ENCODE peak calls at places on chromosome 15, in four cellular contexts. One of them, this sample, is unnamed. For H3K4me1 and H3K27me3, the result is how much of the 10 kb centered on the place peaks cover.

GRCh38 chr15:31511707-31512310 is 185.2 kb downstream of the KLF13 start:
- DNase-seq in hepatocyte: no peak
- DNase-seq in heart right ventricle: no peak
- DNase-seq in aorta: no peak
- DNase-seq in this sample: no peak

GRCh38 chr15:27454281-27455060 is 483.5 kb downstream of the GABRG3 start:
- DNase-seq in aorta: no peak
- DNase-seq in hepatocyte: peak
- DNase-seq in heart right ventricle: no peak
- DNase-seq in this sample: no peak

GRCh38 chr15:93019971-93020370 is 69.0 kb downstream of the RGMA start:
- DNase-seq in hepatocyte: no peak
- DNase-seq in aorta: no peak
- DNase-seq in heart right ventricle: no peak
- DNase-seq in this sample: no peak

GRCh38 chr15:50017522-50017921 is 101.5 kb downstream of the ATP8B4 start:
- DNase-seq in hepatocyte: no peak
- DNase-seq in heart right ventricle: no peak
- DNase-seq in aorta: no peak
- DNase-seq in this sample: no peak

GRCh38 chr15:36818260-36818659 is 238.8 kb downstream of the CDIN1 start:
- DNase-seq in aorta: no peak
- DNase-seq in heart right ventricle: no peak
- DNase-seq in hepatocyte: no peak
- DNase-seq in this sample: no peak

GRCh38 chr15:65233651-65234050 is 22.4 kb upstream of the CILP start:
- DNase-seq in aorta: no peak
- DNase-seq in heart right ventricle: no peak
- DNase-seq in hepatocyte: no peak
- DNase-seq in this sample: no peak

GRCh38 chr15:38726187-38726586 is 161.6 kb upstream of the RASGRP1 start:
- DNase-seq in hepatocyte: no peak
- DNase-seq in aorta: no peak
- DNase-seq in heart right ventricle: no peak
- DNase-seq in this sample: no peak

GRCh38 chr15:40590635-40591105 is 3.4 kb upstream of the KNL1 start:
- DNase-seq in heart right ventricle: no peak
- DNase-seq in hepatocyte: peak
- DNase-seq in aorta: no peak
- DNase-seq in this sample: no peak

GRCh38 chr15:41829959-41830646 is 2.2 kb downstream of the JMJD7 start:
- DNase-seq in heart right ventricle: no peak
- DNase-seq in aorta: no peak
- DNase-seq in hepatocyte: no peak
- DNase-seq in this sample: no peak

GRCh38 chr15:32688151-32688639 is 29.6 kb upstream of the GREM1 start:
- DNase-seq in hepatocyte: peak
- DNase-seq in heart right ventricle: no peak
- DNase-seq in aorta: no peak
- DNase-seq in this sample: peak

GRCh38 chr15:99239545-99240198 is 9.7 kb downstream of the TTC23 start:
- DNase-seq in heart right ventricle: no peak
- DNase-seq in hepatocyte: no peak
- DNase-seq in aorta: no peak
- DNase-seq in this sample: no peak

GRCh38 chr15:90232196-90232595 is 1.5 kb downstream of the CIB1 start:
- DNase-seq in hepatocyte: no peak
- DNase-seq in heart right ventricle: no peak
- DNase-seq in aorta: no peak
- DNase-seq in this sample: no peak
- H3K4me1 ChIP-seq in hepatocyte: under half
- H3K4me1 ChIP-seq in heart right ventricle: under half
- H3K4me1 ChIP-seq in aorta: under half
- H3K4me1 ChIP-seq in this sample: under half

DNA sequence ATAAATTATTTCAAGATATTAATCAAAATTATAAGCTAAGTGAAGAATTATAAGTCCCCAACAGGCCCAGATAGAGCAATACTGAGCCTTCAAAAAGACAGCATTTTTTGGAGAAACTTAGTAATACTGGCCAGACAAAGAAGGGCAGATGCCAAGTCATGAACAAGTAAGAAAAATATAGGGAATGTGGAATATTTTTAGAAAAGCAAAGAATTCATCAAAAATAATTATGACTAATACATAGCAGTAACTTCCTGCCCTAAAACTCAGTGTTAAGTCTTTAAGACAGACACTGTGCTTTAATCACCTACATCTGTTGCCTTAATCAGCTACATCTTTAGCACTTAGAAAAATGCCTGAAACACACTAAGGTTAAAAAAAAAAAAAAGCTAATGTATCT is 31.2 kb downstream of the DPH6 start:
- DNase-seq in heart right ventricle: no peak
- DNase-seq in hepatocyte: no peak
- DNase-seq in aorta: no peak
- DNase-seq in this sample: no peak
- H3K27me3 ChIP-seq in heart right ventricle: under half
- H3K27me3 ChIP-seq in hepatocyte: under half
- H3K27me3 ChIP-seq in aorta: under half
- H3K27me3 ChIP-seq in this sample: under half

GRCh38 chr15:78663703-78664102 is 22.7 kb upstream of the CHRNB4 start:
- DNase-seq in heart right ventricle: no peak
- DNase-seq in aorta: no peak
- DNase-seq in hepatocyte: no peak
- DNase-seq in this sample: no peak
- H3K4me1 ChIP-seq in heart right ventricle: under half
- H3K4me1 ChIP-seq in aorta: under half
- H3K4me1 ChIP-seq in hepatocyte: under half
- H3K4me1 ChIP-seq in this sample: under half

DNA sequence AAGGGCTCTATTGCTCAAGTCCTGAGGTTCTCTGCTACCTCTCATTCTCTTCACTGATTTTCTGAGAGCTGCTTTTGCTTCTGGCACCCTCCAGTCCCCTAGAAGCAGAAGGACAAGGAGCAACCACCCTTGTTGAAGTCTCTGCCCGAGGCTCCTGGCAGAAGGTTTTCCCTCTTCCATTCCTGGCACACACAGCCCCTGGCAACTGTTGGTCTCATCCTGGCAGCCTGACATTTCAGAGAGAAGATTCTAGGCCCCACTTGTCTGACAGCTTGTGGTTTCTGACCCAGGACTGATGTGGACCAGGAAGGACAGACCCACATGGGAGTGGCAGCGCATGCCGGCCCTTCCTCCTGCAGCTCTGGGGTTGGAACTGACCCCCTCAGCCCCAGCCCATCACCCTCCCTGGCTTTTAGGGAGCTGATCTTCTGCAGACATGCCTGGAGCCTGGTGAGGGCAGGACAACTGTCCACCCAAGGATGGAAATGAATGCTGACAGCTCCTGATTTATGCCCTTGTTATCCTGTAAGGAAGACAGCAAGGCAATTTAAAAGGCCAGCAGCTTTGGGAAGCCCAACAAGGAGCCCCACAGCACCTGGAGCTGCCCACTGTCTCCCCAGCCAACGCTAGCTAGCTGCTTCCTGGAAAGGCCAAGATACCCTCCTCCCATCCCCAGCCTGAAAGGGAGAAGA is 13.0 kb upstream of the NTRK3 start:
- DNase-seq in hepatocyte: no peak
- DNase-seq in aorta: no peak
- DNase-seq in heart right ventricle: no peak
- DNase-seq in this sample: no peak
- H3K27me3 ChIP-seq in hepatocyte: under half
- H3K27me3 ChIP-seq in aorta: under half
- H3K27me3 ChIP-seq in heart right ventricle: under half
- H3K27me3 ChIP-seq in this sample: under half

GRCh38 chr15:67092726-67093125 is 27.3 kb downstream of the SMAD3 start:
- DNase-seq in heart right ventricle: no peak
- DNase-seq in aorta: no peak
- DNase-seq in hepatocyte: no peak
- DNase-seq in this sample: no peak
- H3K4me1 ChIP-seq in heart right ventricle: half or more
- H3K4me1 ChIP-seq in aorta: under half
- H3K4me1 ChIP-seq in hepatocyte: under half
- H3K4me1 ChIP-seq in this sample: half or more

GRCh38 chr15:51089699-51090098 is 5.0 kb downstream of the TNFAIP8L3 start:
- DNase-seq in hepatocyte: no peak
- DNase-seq in heart right ventricle: no peak
- DNase-seq in aorta: no peak
- DNase-seq in this sample: no peak

GRCh38 chr15:51092480-51092879 is 2.2 kb downstream of the TNFAIP8L3 start:
- DNase-seq in aorta: no peak
- DNase-seq in hepatocyte: no peak
- DNase-seq in heart right ventricle: no peak
- DNase-seq in this sample: no peak

GRCh38 chr15:51088585-51088984 is 6.1 kb downstream of the TNFAIP8L3 start:
- DNase-seq in aorta: no peak
- DNase-seq in heart right ventricle: no peak
- DNase-seq in hepatocyte: no peak
- DNase-seq in this sample: no peak

GRCh38 chr15:51089041-51089440 is 5.7 kb downstream of the TNFAIP8L3 start:
- DNase-seq in aorta: no peak
- DNase-seq in heart right ventricle: no peak
- DNase-seq in hepatocyte: no peak
- DNase-seq in this sample: no peak

DNA sequence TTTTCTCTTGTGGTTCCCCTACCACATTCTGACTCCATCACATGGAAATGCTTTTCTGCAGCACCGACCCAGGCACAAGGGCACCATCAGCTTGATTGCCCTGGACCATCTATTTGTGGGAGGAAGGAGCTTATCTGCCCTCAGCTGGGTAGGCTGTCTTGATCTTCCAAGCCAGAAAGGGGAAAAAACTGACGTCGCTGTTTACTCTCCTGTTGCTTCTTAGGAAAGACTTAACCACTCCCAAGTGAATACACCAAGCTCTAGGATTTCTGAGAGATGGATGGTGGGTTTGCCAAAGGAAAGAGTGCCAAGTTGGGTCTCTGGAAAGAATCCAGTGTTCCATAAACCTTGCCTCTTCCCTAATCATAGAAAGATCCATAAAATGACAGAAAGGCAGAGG is 4.0 kb downstream of the TNFAIP8L3 start:
- DNase-seq in heart right ventricle: no peak
- DNase-seq in aorta: no peak
- DNase-seq in hepatocyte: no peak
- DNase-seq in this sample: no peak
- H3K27me3 ChIP-seq in heart right ventricle: under half
- H3K27me3 ChIP-seq in aorta: under half
- H3K27me3 ChIP-seq in hepatocyte: half or more
- H3K27me3 ChIP-seq in this sample: half or more

GRCh38 chr15:67838789-67839332 is 984 bp downstream of the RNU6-1 start:
- DNase-seq in heart right ventricle: no peak
- DNase-seq in aorta: peak
- DNase-seq in hepatocyte: peak
- DNase-seq in this sample: peak

GRCh38 chr15:67836477-67836876 is 3.4 kb downstream of the RNU6-1 start:
- DNase-seq in heart right ventricle: no peak
- DNase-seq in aorta: no peak
- DNase-seq in hepatocyte: peak
- DNase-seq in this sample: no peak

GRCh38 chr15:67836134-67836455 is 3.8 kb downstream of the RNU6-1 start:
- DNase-seq in hepatocyte: no peak
- DNase-seq in aorta: no peak
- DNase-seq in heart right ventricle: no peak
- DNase-seq in this sample: no peak

GRCh38 chr15:67835349-67836133 is 4.3 kb downstream of the RNU6-1 start:
- DNase-seq in heart right ventricle: no peak
- DNase-seq in aorta: no peak
- DNase-seq in hepatocyte: no peak
- DNase-seq in this sample: peak

GRCh38 chr15:67836955-67837354 is 2.9 kb downstream of the RNU6-1 start:
- DNase-seq in aorta: no peak
- DNase-seq in hepatocyte: no peak
- DNase-seq in heart right ventricle: no peak
- DNase-seq in this sample: no peak
- H3K4me1 ChIP-seq in aorta: under half
- H3K4me1 ChIP-seq in hepatocyte: under half
- H3K4me1 ChIP-seq in heart right ventricle: half or more
- H3K4me1 ChIP-seq in this sample: under half